ENCODE peak calls at places on chromosome 15, in eight cellular contexts. Y is body of pancreas, W is RWPE1, Z is Panc1, F is substantia nigra, K is adrenal gland, D is transverse colon, R is colonic mucosa. X is an unnamed sample.

GRCh38 chr15:76636059-76636458 is 269.1 kb downstream of the SCAPER start:
- DNase-seq in Y (no peak), W (no peak), Z (no peak), F (no peak), K (no peak), D (no peak), R (no peak), X (no peak)

GRCh38 chr15:62417444-62417843 is 252.4 kb upstream of the C2CD4B start:
- DNase-seq in Y (no peak), W (no peak), Z (no peak), F (no peak), K (no peak), D (no peak), R (no peak), X (no peak)

GRCh38 chr15:43186003-43186353 is 775 bp downstream of the CCNDBP1 start:
- DNase-seq in Y (no peak), W (no peak), Z (no peak), F (no peak), K (no peak), D (peak), R (peak), X (no peak)

GRCh38 chr15:91224750-91225380 is 124.8 kb downstream of the SV2B start:
- DNase-seq in Y (no peak), W (peak), Z (peak), F (no peak), K (no peak), D (no peak), R (peak), X (no peak)

GRCh38 chr15:59539799-59540198 is 71.8 kb upstream of the GCNT3 start:
- DNase-seq in Y (no peak), W (no peak), Z (no peak), F (no peak), K (no peak), D (no peak), R (no peak), X (no peak)

GRCh38 chr15:59154268-59154667 is 49.3 kb downstream of the CCNB2 start:
- DNase-seq in Y (no peak), W (no peak), Z (no peak), F (no peak), K (no peak), D (no peak), R (no peak), X (no peak)

GRCh38 chr15:52295421-52295991 is at the start of gene MYO5C:
- DNase-seq in Y (peak), W (peak), Z (no peak), F (peak), K (peak), D (peak), R (peak), X (no peak)

GRCh38 chr15:78049691-78050440 is 27.6 kb downstream of the TBC1D2B start:
- DNase-seq in Y (no peak), W (no peak), Z (no peak), F (no peak), K (no peak), D (no peak), R (no peak), X (no peak)

GRCh38 chr15:81092559-81092902 is 41.5 kb upstream of the CFAP161 start:
- DNase-seq in Y (peak), W (no peak), Z (no peak), F (no peak), K (peak), D (no peak), R (no peak), X (no peak)

GRCh38 chr15:40069178-40070165 is 30.5 kb upstream of the SRP14 start:
- DNase-seq in Y (peak), W (peak), Z (peak), F (peak), K (peak), D (peak), R (peak), X (peak)

GRCh38 chr15:48602358-48603122 is 43.0 kb downstream of the FBN1 start:
- DNase-seq in Y (no peak), W (peak), Z (no peak), F (no peak), K (no peak), D (no peak), R (no peak), X (no peak)

GRCh38 chr15:39468828-39469227 is 112.1 kb upstream of the THBS1 start:
- DNase-seq in Y (no peak), W (no peak), Z (no peak), F (no peak), K (no peak), D (no peak), R (no peak), X (no peak)

GRCh38 chr15:84818221-84819131 is 1.3 kb downstream of the ALPK3 start:
- DNase-seq in Y (peak), W (no peak), Z (no peak), F (no peak), K (peak), D (no peak), R (no peak), X (no peak)

GRCh38 chr15:86877171-86877631 is 797.5 kb downstream of the AGBL1 start:
- DNase-seq in Y (no peak), W (no peak), Z (no peak), F (no peak), K (no peak), D (no peak), R (no peak), X (no peak)

GRCh38 chr15:101349497-101349951 is 54.5 kb upstream of the SNRPA1 start:
- DNase-seq in Y (no peak), W (no peak), Z (no peak), F (no peak), K (no peak), D (no peak), R (no peak), X (no peak)

GRCh38 chr15:52481915-52482314 is 46.8 kb downstream of the MYO5A start:
- DNase-seq in Y (no peak), W (no peak), Z (no peak), F (no peak), K (no peak), D (peak), R (no peak), X (no peak)

GRCh38 chr15:47718474-47719440 is 1.5 kb downstream of the SEMA6D start:
- DNase-seq in Y (peak), W (peak), Z (no peak), F (peak), K (no peak), D (peak), R (peak), X (peak)

GRCh38 chr15:35484231-35484945 is 61.6 kb downstream of the DPH6 start:
- DNase-seq in Y (no peak), W (no peak), Z (no peak), F (no peak), K (no peak), D (no peak), R (no peak), X (no peak)

GRCh38 chr15:58285921-58286278 is 145.9 kb upstream of the LIPC start:
- DNase-seq in Y (no peak), W (no peak), Z (no peak), F (no peak), K (no peak), D (no peak), R (no peak), X (no peak)

GRCh38 chr15:56749982-56750381 is 16.7 kb upstream of the ZNF280D start:
- DNase-seq in Y (no peak), W (no peak), Z (no peak), F (no peak), K (no peak), D (no peak), R (no peak), X (no peak)

GRCh38 chr15:26630857-26631256 is 142.0 kb downstream of the GABRB3 start:
- DNase-seq in Y (no peak), W (no peak), Z (no peak), F (no peak), K (no peak), D (no peak), R (no peak), X (no peak)

GRCh38 chr15:42131826-42132806 is 24.3 kb downstream of the PLA2G4F start:
- DNase-seq in Y (no peak), W (no peak), Z (no peak), F (no peak), K (no peak), D (no peak), R (peak), X (peak)

GRCh38 chr15:23690450-23690852 is 3.3 kb upstream of the NDN start:
- DNase-seq in Y (peak), W (no peak), Z (no peak), F (peak), K (peak), D (peak), R (peak), X (no peak)

GRCh38 chr15:44034334-44034733 is 160.7 kb downstream of the FRMD5 start:
- DNase-seq in Y (no peak), W (no peak), Z (no peak), F (no peak), K (no peak), D (no peak), R (no peak), X (no peak)

GRCh38 chr15:70528270-70528706 is 235.1 kb downstream of the UACA start:
- DNase-seq in Y (no peak), W (no peak), Z (no peak), F (no peak), K (no peak), D (peak), R (peak), X (peak)

GRCh38 chr15:34331809-34332208 is 5.8 kb downstream of the SLC12A6 start:
- DNase-seq in Y (no peak), W (no peak), Z (no peak), F (no peak), K (no peak), D (no peak), R (no peak), X (no peak)

GRCh38 chr15:58229297-58229768 is 91.2 kb downstream of the AQP9 start:
- DNase-seq in Y (no peak), W (no peak), Z (no peak), F (peak), K (no peak), D (no peak), R (no peak), X (no peak)

GRCh38 chr15:36810656-36811449 is 231.4 kb downstream of the CDIN1 start:
- DNase-seq in Y (no peak), W (no peak), Z (peak), F (no peak), K (no peak), D (no peak), R (no peak), X (no peak)

GRCh38 chr15:77667835-77668234 is 35.1 kb upstream of the LINGO1 start:
- DNase-seq in Y (no peak), W (no peak), Z (no peak), F (no peak), K (no peak), D (no peak), R (no peak), X (no peak)

GRCh38 chr15:95839367-95839782 is 491.1 kb upstream of the NR2F2 start:
- DNase-seq in Y (no peak), W (no peak), Z (no peak), F (no peak), K (no peak), D (no peak), R (no peak), X (no peak)

GRCh38 chr15:85047271-85047948 is 65.8 kb downstream of the PDE8A start:
- DNase-seq in Y (peak), W (peak), Z (peak), F (no peak), K (peak), D (peak), R (no peak), X (no peak)

GRCh38 chr15:95932676-95933075 is 397.8 kb upstream of the NR2F2 start:
- DNase-seq in Y (no peak), W (no peak), Z (no peak), F (no peak), K (no peak), D (no peak), R (no peak), X (no peak)

GRCh38 chr15:70062321-70062956 is 35.3 kb downstream of the TLE3 start:
- DNase-seq in Y (peak), W (no peak), Z (no peak), F (peak), K (peak), D (peak), R (peak), X (peak)

GRCh38 chr15:66847565-66847991 is 145.5 kb downstream of the SMAD6 start:
- DNase-seq in Y (no peak), W (no peak), Z (no peak), F (no peak), K (no peak), D (peak), R (no peak), X (no peak)

GRCh38 chr15:38129531-38130199 is 123.0 kb upstream of the SPRED1 start:
- DNase-seq in Y (peak), W (peak), Z (no peak), F (peak), K (peak), D (peak), R (peak), X (peak)

GRCh38 chr15:25543156-25543555 is 104.3 kb upstream of the UBE3A start:
- DNase-seq in Y (peak), W (no peak), Z (no peak), F (peak), K (peak), D (peak), R (peak), X (no peak)

GRCh38 chr15:101145362-101145761 is 106.5 kb downstream of the CHSY1 start:
- DNase-seq in Y (no peak), W (no peak), Z (no peak), F (no peak), K (no peak), D (no peak), R (no peak), X (no peak)

GRCh38 chr15:79364571-79365240 is 53.8 kb downstream of the TMED3 start:
- DNase-seq in Y (no peak), W (no peak), Z (no peak), F (no peak), K (no peak), D (no peak), R (no peak), X (no peak)
- H3K27ac ChIP-seq in Y (no peak), W (no peak), Z (no peak), F (no peak), K (no peak), D (no peak), R (no peak), X (no peak)

GRCh38 chr15:68366314-68366713 is 65.6 kb downstream of the ITGA11 start:
- DNase-seq in Y (no peak), W (no peak), Z (no peak), F (no peak), K (no peak), D (no peak), R (no peak), X (no peak)
- H3K27ac ChIP-seq in Y (no peak), W (no peak), Z (no peak), F (no peak), K (no peak), D (no peak), R (no peak), X (no peak)

GRCh38 chr15:50764331-50765201 is 940 bp downstream of the SPPL2A start:
- DNase-seq in Y (no peak), W (peak), Z (no peak), F (no peak), K (no peak), D (no peak), R (no peak), X (no peak)
- H3K27ac ChIP-seq in Y (peak), W (peak), Z (peak), F (peak), K (peak), D (peak), R (peak), X (peak)

DNA sequence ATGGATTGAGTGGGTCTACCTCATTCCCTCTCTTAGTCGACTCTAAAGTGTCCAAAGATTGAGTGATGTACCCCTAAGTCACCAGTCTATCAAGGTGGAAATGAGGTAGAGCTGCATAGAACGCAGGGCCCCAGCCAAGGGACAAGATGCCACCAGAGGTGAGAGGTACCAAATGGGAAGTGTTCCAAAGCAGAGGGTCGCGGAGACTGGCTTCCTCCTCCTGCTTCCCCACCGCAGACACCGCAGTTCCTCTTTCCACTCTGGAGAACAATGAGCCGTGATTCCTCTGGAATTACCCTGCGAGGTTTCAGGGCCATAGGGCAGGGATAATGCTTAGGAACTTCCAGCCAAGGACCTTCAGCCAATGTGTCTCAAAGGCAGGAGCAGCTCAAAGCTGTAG is 55.8 kb downstream of the DAPK2 start:
- DNase-seq in Y (no peak), W (no peak), Z (no peak), F (no peak), K (no peak), D (no peak), R (no peak), X (no peak)
- H3K27ac ChIP-seq in Y (no peak), W (no peak), Z (no peak), F (no peak), K (no peak), D (no peak), R (no peak), X (no peak)

DNA sequence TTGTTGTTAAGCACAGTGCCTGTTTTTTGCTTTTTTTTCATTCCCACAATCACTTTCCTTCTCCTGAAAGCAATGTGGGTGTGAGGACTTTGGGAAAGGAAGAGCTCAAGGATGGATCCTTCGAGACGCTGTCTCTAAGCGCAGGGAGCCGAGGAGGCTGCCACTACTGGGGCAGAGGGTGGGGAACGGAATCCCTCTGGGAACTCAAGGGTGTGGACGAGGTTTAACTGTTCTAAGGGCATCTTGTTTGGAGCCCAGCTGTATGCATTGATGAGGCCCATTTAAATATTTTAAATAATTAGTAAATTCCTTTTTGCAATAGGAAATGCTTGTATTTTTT is 124.4 kb upstream of the MEF2A start:
- DNase-seq in Y (no peak), W (no peak), Z (no peak), F (no peak), K (no peak), D (no peak), R (no peak), X (no peak)
- H3K27ac ChIP-seq in Y (no peak), W (peak), Z (no peak), F (no peak), K (no peak), D (peak), R (peak), X (peak)

GRCh38 chr15:89575656-89576416 is 567 bp downstream of the TICRR start:
- DNase-seq in Y (no peak), W (peak), Z (no peak), F (no peak), K (no peak), D (no peak), R (peak), X (no peak)
- H3K27ac ChIP-seq in Y (no peak), W (peak), Z (peak), F (no peak), K (no peak), D (no peak), R (no peak), X (no peak)

GRCh38 chr15:29813009-29813408 is 9.3 kb downstream of the TJP1 start:
- DNase-seq in Y (no peak), W (no peak), Z (no peak), F (no peak), K (no peak), D (no peak), R (no peak), X (no peak)

GRCh38 chr15:29811691-29812383 is 10.4 kb downstream of the TJP1 start:
- DNase-seq in Y (no peak), W (no peak), Z (no peak), F (no peak), K (no peak), D (no peak), R (no peak), X (no peak)

GRCh38 chr15:29815705-29816042 is 6.6 kb downstream of the TJP1 start:
- DNase-seq in Y (no peak), W (no peak), Z (no peak), F (no peak), K (no peak), D (no peak), R (no peak), X (no peak)

GRCh38 chr15:29815000-29815704 is 7.1 kb downstream of the TJP1 start:
- DNase-seq in Y (peak), W (no peak), Z (no peak), F (no peak), K (peak), D (no peak), R (no peak), X (no peak)

GRCh38 chr15:29812384-29812694 is 9.9 kb downstream of the TJP1 start:
- DNase-seq in Y (no peak), W (peak), Z (no peak), F (no peak), K (no peak), D (no peak), R (peak), X (no peak)
- H3K27ac ChIP-seq in Y (no peak), W (no peak), Z (no peak), F (no peak), K (no peak), D (no peak), R (no peak), X (no peak)

GRCh38 chr15:90044916-90045371 is 43.8 kb downstream of the ZNF710 start:
- DNase-seq in Y (no peak), W (no peak), Z (no peak), F (no peak), K (no peak), D (no peak), R (no peak), X (no peak)

GRCh38 chr15:90042766-90043525 is 41.8 kb downstream of the ZNF710 start:
- DNase-seq in Y (no peak), W (no peak), Z (no peak), F (no peak), K (no peak), D (no peak), R (no peak), X (no peak)

GRCh38 chr15:90046289-90046688 is 45.2 kb downstream of the ZNF710 start:
- DNase-seq in Y (no peak), W (no peak), Z (no peak), F (no peak), K (no peak), D (no peak), R (no peak), X (no peak)

GRCh38 chr15:90044191-90044590 is 43.1 kb downstream of the ZNF710 start:
- DNase-seq in Y (no peak), W (no peak), Z (no peak), F (no peak), K (no peak), D (no peak), R (no peak), X (no peak)

DNA sequence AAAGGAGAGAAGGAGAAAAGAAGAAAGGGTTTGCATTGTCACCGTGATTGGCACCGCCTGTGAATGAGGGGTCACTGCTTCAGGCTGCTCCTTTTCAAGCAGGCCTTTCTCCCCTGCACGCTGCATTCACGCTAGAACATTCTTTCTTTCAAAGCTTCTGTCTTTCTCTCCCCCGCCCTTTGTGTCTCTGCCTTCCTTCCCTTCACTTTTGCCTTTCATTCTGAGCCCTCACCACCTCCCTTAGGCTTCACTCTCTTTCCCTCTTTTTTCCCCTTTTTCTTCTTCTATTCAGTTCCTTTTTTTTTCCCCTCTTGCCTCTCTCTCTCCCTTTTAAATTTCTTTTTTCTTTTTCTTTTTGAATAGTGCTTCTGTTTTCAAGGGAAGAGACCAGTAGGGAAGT is 42.5 kb downstream of the ZNF710 start:
- DNase-seq in Y (no peak), W (no peak), Z (no peak), F (no peak), K (no peak), D (no peak), R (no peak), X (no peak)
- H3K27ac ChIP-seq in Y (no peak), W (no peak), Z (no peak), F (no peak), K (no peak), D (no peak), R (no peak), X (no peak)

GRCh38 chr15:60574801-60575631 is 96.1 kb upstream of the ICE2 start:
- DNase-seq in Y (no peak), W (no peak), Z (no peak), F (no peak), K (no peak), D (no peak), R (no peak), X (no peak)
- H3K27ac ChIP-seq in Y (no peak), W (no peak), Z (no peak), F (no peak), K (peak), D (peak), R (no peak), X (peak)